ENCODE peak calls at places on chromosomes 12 and 14, in five cellular contexts. W, V, Y, L and J are unnamed samples. For H3K27me3, the result is how much of the 10 kb centered on the place peaks cover.

GRCh38 chr12:66776974-66777373 is 98.1 kb upstream of the GRIP1 start:
- DNase-seq in W (no peak), V (no peak), Y (no peak), L (no peak), J (no peak)

GRCh38 chr12:113461666-113462065 is 10.0 kb downstream of the LHX5 start:
- DNase-seq in W (peak), V (no peak), Y (no peak), L (no peak), J (peak)

GRCh38 chr12:107400686-107401447 is 284.7 kb upstream of the PWP1 start:
- DNase-seq in W (no peak), V (no peak), Y (no peak), L (no peak), J (no peak)

GRCh38 chr14:28061006-28061405 is 705.6 kb upstream of the FOXG1 start:
- DNase-seq in W (no peak), V (no peak), Y (no peak), L (no peak), J (no peak)

GRCh38 chr12:3597526-3598210 is 106.7 kb downstream of the PRMT8 start:
- DNase-seq in W (no peak), V (no peak), Y (no peak), L (no peak), J (no peak)

GRCh38 chr12:63151898-63152700 is 1.1 kb upstream of the AVPR1A start:
- DNase-seq in W (peak), V (no peak), Y (no peak), L (no peak), J (peak)

GRCh38 chr12:110498984-110499706 is 2.8 kb downstream of the VPS29 start:
- DNase-seq in W (no peak), V (no peak), Y (no peak), L (no peak), J (peak)

GRCh38 chr12:59763835-59764234 is 168.0 kb downstream of the SLC16A7 start:
- DNase-seq in W (no peak), V (no peak), Y (no peak), L (no peak), J (no peak)

GRCh38 chr12:55642275-55643068 is 5.8 kb downstream of the OR10P1 start:
- DNase-seq in W (no peak), V (no peak), Y (no peak), L (no peak), J (no peak)
- H3K27me3 ChIP-seq in W (under half), V (under half), Y (under half), L (under half), J (under half)

DNA sequence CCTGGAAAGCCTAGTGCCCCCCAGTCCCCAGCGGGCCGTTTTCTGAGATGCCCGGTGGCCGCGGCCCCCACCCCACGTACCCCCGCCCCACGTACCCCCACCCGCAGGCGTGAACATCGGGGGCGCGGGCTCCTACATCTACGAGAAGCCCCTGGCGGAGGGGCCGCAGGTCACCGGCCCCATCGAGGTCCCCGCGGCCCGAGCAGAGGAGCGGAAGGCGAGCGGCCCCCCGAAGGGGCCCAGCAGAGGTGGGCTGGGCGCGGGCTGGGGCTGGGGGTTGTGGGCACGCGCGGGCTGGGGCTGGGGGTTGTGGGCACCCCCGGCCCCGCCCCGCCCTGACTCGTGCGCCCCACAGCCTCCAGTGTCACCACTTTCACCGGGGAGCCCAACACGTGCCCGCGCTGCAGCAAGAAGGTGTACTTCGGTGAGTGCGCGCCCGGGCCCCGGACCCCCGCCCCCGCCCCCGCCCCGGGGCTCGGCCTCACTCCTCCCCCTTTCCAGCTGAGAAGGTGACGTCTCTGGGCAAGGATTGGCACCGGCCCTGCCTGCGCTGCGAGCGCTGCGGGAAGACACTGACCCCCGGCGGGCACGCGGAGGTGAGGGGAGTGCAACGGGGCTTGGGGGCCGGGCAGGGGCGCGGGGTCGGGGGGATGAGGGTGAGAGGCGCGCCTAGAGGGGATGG is 4.1 kb downstream of the CRIP2 start:
- DNase-seq in W (peak), V (no peak), Y (no peak), L (no peak), J (no peak)
- H3K4me3 ChIP-seq in W (peak), V (no peak), Y (no peak), L (no peak), J (no peak)

DNA sequence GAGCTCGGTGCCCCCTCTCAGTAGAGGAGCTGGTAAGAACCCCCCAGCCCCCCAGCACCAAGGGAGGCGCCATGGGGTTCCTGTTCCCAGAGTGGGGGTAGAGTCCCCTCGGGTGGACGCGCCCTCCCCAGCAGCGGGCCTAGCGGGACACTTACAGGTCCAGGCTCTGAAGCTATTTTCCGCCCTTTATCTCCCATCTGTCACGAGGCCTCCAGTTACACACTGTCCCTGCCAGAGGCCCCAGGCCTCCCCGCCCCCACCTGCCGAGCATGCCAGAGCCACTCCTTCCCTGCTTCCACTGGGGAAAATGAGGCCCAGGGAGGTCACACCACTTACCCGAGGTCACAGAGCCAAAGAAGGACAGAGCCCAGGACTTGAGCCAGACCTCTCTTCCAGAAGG is 3.1 kb downstream of the C14orf180 start:
- DNase-seq in W (no peak), V (no peak), Y (no peak), L (no peak), J (no peak)
- H3K27me3 ChIP-seq in W (under half), V (under half), Y (under half), L (under half), J (under half)

GRCh38 chr14:38207342-38207741 is 362 bp upstream of the SSTR1 start:
- DNase-seq in W (peak), V (no peak), Y (no peak), L (no peak), J (no peak)
- H3K4me3 ChIP-seq in W (peak), V (peak), Y (no peak), L (peak), J (no peak)

DNA sequence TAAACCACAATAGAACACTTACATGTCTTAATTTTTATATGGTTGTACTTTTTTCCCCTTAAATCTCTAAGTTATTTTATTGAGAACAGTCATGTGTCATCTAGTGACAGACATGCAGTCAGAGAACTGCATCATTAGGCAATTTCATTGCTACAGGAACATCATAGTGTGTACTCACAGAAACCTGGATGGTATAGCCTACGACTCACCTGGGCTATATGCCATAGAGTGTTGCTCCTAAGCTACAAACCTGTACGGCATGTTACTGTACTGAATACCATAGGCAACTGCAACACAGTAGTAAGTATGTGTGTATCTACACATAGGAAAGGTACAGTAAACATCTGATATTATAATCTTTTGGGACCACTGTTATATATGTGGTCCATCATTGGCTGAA is 557.6 kb downstream of the PRKD1 start:
- DNase-seq in W (no peak), V (no peak), Y (no peak), L (no peak), J (peak)
- H3K27me3 ChIP-seq in W (under half), V (under half), Y (under half), L (under half), J (under half)

GRCh38 chr12:85835810-85836715 is at the start of gene RASSF9:
- DNase-seq in W (peak), V (no peak), Y (peak), L (peak), J (peak)
- H3K4me3 ChIP-seq in W (no peak), V (peak), Y (peak), L (peak), J (peak)

DNA sequence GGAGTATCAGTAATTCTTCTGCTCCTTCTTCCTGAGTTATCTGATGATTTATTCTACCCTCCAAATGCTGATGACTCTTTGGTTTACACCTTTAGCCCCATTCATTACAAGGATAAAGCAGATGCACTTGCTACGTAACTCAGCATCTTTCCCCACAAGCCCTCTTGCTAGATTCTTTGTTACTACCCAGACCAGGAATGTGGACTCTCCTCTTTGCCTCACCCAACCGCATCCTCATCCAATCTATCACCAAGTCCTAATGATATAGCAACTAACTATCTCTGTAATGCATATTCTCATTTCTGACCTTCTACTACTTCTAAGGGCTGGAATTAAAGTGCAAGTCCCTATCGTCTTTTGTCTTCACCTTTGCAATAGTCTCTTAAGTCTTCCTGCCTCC is 9.2 kb downstream of the KRT1 start:
- DNase-seq in W (no peak), V (no peak), Y (no peak), L (no peak), J (peak)
- H3K27me3 ChIP-seq in W (under half), V (under half), Y (under half), L (under half), J (under half)